ENCODE peak calls at places on chromosomes 4 and X, in seven cellular contexts. W, T, P, J, Y, G and E are unnamed samples.

GRCh38 chr4:62871057-62871456 is 1538.2 kb downstream of the TECRL start:
- DNase-seq in W (no peak), T (no peak), P (peak; percentile 17), J (no peak), Y (no peak), G (no peak), E (no peak)

GRCh38 chr4:100430441-100430840 is 87.4 kb downstream of the EMCN start:
- DNase-seq in W (no peak), T (no peak), P (no peak), J (no peak), Y (no peak), G (no peak), E (no peak)

GRCh38 chr4:182369211-182369610 is 126.0 kb downstream of the TENM3 start:
- DNase-seq in W (no peak), T (peak; percentile 62), P (peak; percentile 74), J (no peak), Y (no peak), G (no peak), E (no peak)

GRCh38 chr4:151652841-151653547 is 107.8 kb downstream of the GATB start:
- DNase-seq in W (no peak), T (no peak), P (peak; percentile 25), J (no peak), Y (no peak), G (no peak), E (peak; percentile 81)

GRCh38 chr4:100933628-100934027 is 413.7 kb downstream of the PPP3CA start:
- DNase-seq in W (no peak), T (peak; percentile 11), P (peak; percentile 3), J (peak; percentile 11), Y (no peak), G (no peak), E (peak; percentile 82)

GRCh38 chr4:86220137-86220536 is 139.7 kb downstream of the MAPK10 start:
- DNase-seq in W (no peak), T (peak; percentile 43), P (peak; percentile 58), J (no peak), Y (no peak), G (no peak), E (peak; percentile 84)

GRCh38 chr4:140252144-140252741 is 98.3 kb upstream of the MAML3 start:
- DNase-seq in W (peak; percentile 54), T (no peak), P (no peak), J (no peak), Y (no peak), G (peak; percentile 46), E (no peak)

GRCh38 chr4:165006457-165006856 is 25.3 kb upstream of the TRIM60 start:
- DNase-seq in W (no peak), T (no peak), P (no peak), J (no peak), Y (no peak), G (no peak), E (no peak)

GRCh38 chrX:103831803-103832544 is at the start of gene RAB9B:
- DNase-seq in W (peak; percentile 59), T (peak; percentile 33), P (peak; percentile 42), J (peak; percentile 38), Y (peak; percentile 39), G (peak; percentile 77), E (peak; percentile 53)

GRCh38 chrX:21153503-21153902 is 220.7 kb upstream of the CNKSR2 start:
- DNase-seq in W (no peak), T (peak; percentile 4), P (peak; percentile 55), J (no peak), Y (no peak), G (no peak), E (peak; percentile 72)

GRCh38 chr4:151709071-151709470 is 51.7 kb downstream of the GATB start:
- DNase-seq in W (no peak), T (no peak), P (no peak), J (no peak), Y (no peak), G (no peak), E (no peak)

GRCh38 chrX:8939344-8939743 is 94.6 kb downstream of the FAM9B start:
- DNase-seq in W (no peak), T (no peak), P (no peak), J (no peak), Y (no peak), G (no peak), E (no peak)

GRCh38 chr4:133483600-133484246 is 334.6 kb downstream of the PCDH10 start:
- DNase-seq in W (no peak), T (peak; percentile 33), P (peak; percentile 58), J (peak; percentile 16), Y (no peak), G (peak; percentile 40), E (peak; percentile 8)

GRCh38 chr4:73593631-73594241 is 26.5 kb downstream of the RASSF6 start:
- DNase-seq in W (no peak), T (peak; percentile 49), P (no peak), J (no peak), Y (no peak), G (peak; percentile 27), E (peak; percentile 63)

GRCh38 chr4:166092797-166093196 is 219.8 kb downstream of the TLL1 start:
- DNase-seq in W (no peak), T (no peak), P (no peak), J (no peak), Y (no peak), G (no peak), E (no peak)

GRCh38 chrX:48972214-48973164 is 845 bp upstream of the KCND1 start:
- DNase-seq in W (peak; percentile 53), T (peak; percentile 41), P (peak; percentile 44), J (no peak), Y (peak; percentile 49), G (peak; percentile 58), E (peak; percentile 59)

GRCh38 chr4:172830295-172830764 is 338.3 kb upstream of the GALNT7 start:
- DNase-seq in W (no peak), T (peak; percentile 21), P (no peak), J (no peak), Y (no peak), G (peak; percentile 40), E (peak; percentile 34)

GRCh38 chr4:65482410-65482809 is 187.9 kb downstream of the EPHA5 start:
- DNase-seq in W (no peak), T (no peak), P (peak; percentile 92), J (peak; percentile 76), Y (no peak), G (no peak), E (peak; percentile 1)

GRCh38 chr4:139188648-139189416 is 11.8 kb upstream of the ELF2 start:
- DNase-seq in W (no peak), T (no peak), P (no peak), J (no peak), Y (no peak), G (no peak), E (no peak)

GRCh38 chrX:115650916-115651315 is 89.9 kb downstream of the PLS3 start:
- DNase-seq in W (peak; percentile 33), T (peak; percentile 47), P (peak; percentile 41), J (peak; percentile 44), Y (peak; percentile 57), G (peak; percentile 74), E (peak; percentile 60)

GRCh38 chr4:42398448-42399355 is 1.4 kb downstream of the SHISA3 start:
- DNase-seq in W (no peak), T (no peak), P (no peak), J (no peak), Y (no peak), G (peak; percentile 84), E (no peak)

GRCh38 chr4:125519376-125520171 is 204.8 kb downstream of the FAT4 start:
- DNase-seq in W (no peak), T (no peak), P (no peak), J (no peak), Y (no peak), G (no peak), E (no peak)

GRCh38 chr4:113610542-113610941 is 151.0 kb downstream of the CAMK2D start:
- DNase-seq in W (no peak), T (no peak), P (no peak), J (no peak), Y (no peak), G (no peak), E (no peak)

GRCh38 chr4:86152454-86152853 is 207.4 kb downstream of the MAPK10 start:
- DNase-seq in W (no peak), T (no peak), P (no peak), J (no peak), Y (no peak), G (no peak), E (peak; percentile 10)

GRCh38 chrX:340121-340520 is 21.5 kb upstream of the GTPBP6 start:
- DNase-seq in W (no peak), T (no peak), P (no peak), J (no peak), Y (no peak), G (no peak), E (no peak)
- H3K4me3 ChIP-seq in W (no peak overlapping the region), T (no peak overlapping the region), P (no peak overlapping the region), J (no peak overlapping the region), Y (no peak overlapping the region), G (no peak overlapping the region), E (no peak overlapping the region)

GRCh38 chrX:130082244-130083106 is 27.8 kb downstream of the ELF4 start:
- DNase-seq in W (no peak), T (no peak), P (no peak), J (no peak), Y (no peak), G (no peak), E (peak; percentile 60)
- H3K9ac ChIP-seq in W (no peak overlapping the region), T (no peak overlapping the region), P (peak overlapping the region; percentile 23), J (no peak overlapping the region), Y (peak overlapping the region; percentile 42), G (no peak overlapping the region), E (peak overlapping the region; percentile 64)

GRCh38 chr4:26021417-26022345 is 107.7 kb downstream of the SMIM20 start:
- DNase-seq in W (no peak), T (no peak), P (peak; percentile 56), J (no peak), Y (no peak), G (no peak), E (peak; percentile 63)
- H3K4me3 ChIP-seq in W (no peak overlapping the region), T (no peak overlapping the region), P (no peak overlapping the region), J (no peak overlapping the region), Y (no peak overlapping the region), G (no peak overlapping the region), E (peak overlapping the region; percentile 52)

GRCh38 chr4:41257901-41258300 is 1.2 kb downstream of the UCHL1 start:
- DNase-seq in W (no peak), T (no peak), P (no peak), J (no peak), Y (no peak), G (peak; percentile 57), E (no peak)
- H3K9ac ChIP-seq in W (no peak overlapping the region), T (peak overlapping the region; percentile 64), P (peak overlapping the region; percentile 67), J (no peak overlapping the region), Y (peak overlapping the region; percentile 86), G (peak overlapping the region; percentile 58), E (no peak overlapping the region)